ENCODE peak calls at places on chromosomes 6 and 20, in five cellular contexts. One of them, this sample, is unnamed.
A peak's percentile ranks its signal among the peaks of the same experiment; 100 is the strongest.

GRCh38 chr6:98769546-98769945 is 64.8 kb upstream of the POU3F2 start:
- DNase-seq in ovary: no peak
- DNase-seq in AG10803: no peak
- DNase-seq in heart right ventricle: no peak
- DNase-seq in astrocyte: peak; percentile 40
- DNase-seq in this sample: no peak

GRCh38 chr20:23415958-23416583 is 5.2 kb downstream of the NAPB start:
- DNase-seq in astrocyte: peak; percentile 26
- DNase-seq in heart right ventricle: no peak
- DNase-seq in AG10803: peak; percentile 30
- DNase-seq in ovary: no peak
- DNase-seq in this sample: no peak

GRCh38 chr6:114304304-114304887 is 38.4 kb downstream of the HS3ST5 start:
- DNase-seq in astrocyte: peak; percentile 1
- DNase-seq in heart right ventricle: no peak
- DNase-seq in ovary: no peak
- DNase-seq in AG10803: peak; percentile 26
- DNase-seq in this sample: peak; percentile 1

GRCh38 chr6:3766219-3766618 is 14.7 kb upstream of the PXDC1 start:
- DNase-seq in AG10803: peak; percentile 91
- DNase-seq in astrocyte: no peak
- DNase-seq in heart right ventricle: no peak
- DNase-seq in ovary: no peak
- DNase-seq in this sample: no peak

GRCh38 chr6:2797564-2798014 is 32.4 kb downstream of the WRNIP1 start:
- DNase-seq in heart right ventricle: no peak
- DNase-seq in astrocyte: no peak
- DNase-seq in ovary: no peak
- DNase-seq in AG10803: no peak
- DNase-seq in this sample: no peak

GRCh38 chr6:130457605-130458004 is 91.8 kb downstream of the TMEM200A start:
- DNase-seq in astrocyte: no peak
- DNase-seq in ovary: no peak
- DNase-seq in AG10803: peak; percentile 76
- DNase-seq in heart right ventricle: no peak
- DNase-seq in this sample: no peak

GRCh38 chr20:48945840-48946514 is 24.5 kb downstream of the ARFGEF2 start:
- DNase-seq in astrocyte: no peak
- DNase-seq in AG10803: peak; percentile 30
- DNase-seq in ovary: no peak
- DNase-seq in heart right ventricle: no peak
- DNase-seq in this sample: no peak

GRCh38 chr6:161085246-161085645 is 93.7 kb downstream of the MAP3K4 start:
- DNase-seq in astrocyte: peak; percentile 20
- DNase-seq in ovary: no peak
- DNase-seq in heart right ventricle: no peak
- DNase-seq in AG10803: no peak
- DNase-seq in this sample: no peak

GRCh38 chr20:47118641-47119040 is 224.0 kb downstream of the EYA2 start:
- DNase-seq in astrocyte: no peak
- DNase-seq in ovary: no peak
- DNase-seq in AG10803: no peak
- DNase-seq in heart right ventricle: no peak
- DNase-seq in this sample: no peak

GRCh38 chr6:72649032-72649984 is 27.4 kb downstream of the KCNQ5 start:
- DNase-seq in ovary: no peak
- DNase-seq in astrocyte: peak; percentile 83
- DNase-seq in heart right ventricle: no peak
- DNase-seq in AG10803: peak; percentile 89
- DNase-seq in this sample: peak; percentile 62

GRCh38 chr6:21386744-21387143 is 206.8 kb upstream of the SOX4 start:
- DNase-seq in AG10803: no peak
- DNase-seq in astrocyte: no peak
- DNase-seq in ovary: no peak
- DNase-seq in heart right ventricle: no peak
- DNase-seq in this sample: no peak

GRCh38 chr6:15561447-15562199 is 101.2 kb downstream of the DTNBP1 start:
- DNase-seq in astrocyte: no peak
- DNase-seq in ovary: no peak
- DNase-seq in heart right ventricle: no peak
- DNase-seq in AG10803: no peak
- DNase-seq in this sample: no peak

GRCh38 chr20:15642676-15643075 is 930.6 kb downstream of the KIF16B start:
- DNase-seq in heart right ventricle: no peak
- DNase-seq in astrocyte: no peak
- DNase-seq in AG10803: peak; percentile 56
- DNase-seq in ovary: no peak
- DNase-seq in this sample: no peak

GRCh38 chr6:138647006-138647405 is 126.6 kb upstream of the CCDC28A start:
- DNase-seq in heart right ventricle: no peak
- DNase-seq in astrocyte: peak; percentile 63
- DNase-seq in AG10803: peak; percentile 76
- DNase-seq in ovary: no peak
- DNase-seq in this sample: peak; percentile 42

GRCh38 chr6:69865126-69865525 is 1.2 kb upstream of the COL19A1 start:
- DNase-seq in astrocyte: peak; percentile 37
- DNase-seq in ovary: no peak
- DNase-seq in AG10803: peak; percentile 46
- DNase-seq in heart right ventricle: no peak
- DNase-seq in this sample: peak; percentile 8

GRCh38 chr6:148525453-148525852 is 182.8 kb downstream of the SASH1 start:
- DNase-seq in astrocyte: peak; percentile 96
- DNase-seq in ovary: no peak
- DNase-seq in AG10803: peak; percentile 84
- DNase-seq in heart right ventricle: no peak
- DNase-seq in this sample: peak; percentile 80

GRCh38 chr20:62918137-62918536 is 8.2 kb downstream of the DIDO1 start:
- DNase-seq in AG10803: no peak
- DNase-seq in astrocyte: no peak
- DNase-seq in ovary: no peak
- DNase-seq in heart right ventricle: no peak
- DNase-seq in this sample: no peak

GRCh38 chr6:20709451-20709850 is 175.2 kb downstream of the CDKAL1 start:
- DNase-seq in AG10803: no peak
- DNase-seq in heart right ventricle: no peak
- DNase-seq in astrocyte: no peak
- DNase-seq in ovary: no peak
- DNase-seq in this sample: no peak

GRCh38 chr6:144912474-144912873 is 627.3 kb downstream of the UTRN start:
- DNase-seq in heart right ventricle: no peak
- DNase-seq in astrocyte: peak; percentile 90
- DNase-seq in AG10803: peak; percentile 86
- DNase-seq in ovary: no peak
- DNase-seq in this sample: peak; percentile 75

GRCh38 chr6:144647406-144647964 is 362.4 kb downstream of the UTRN start:
- DNase-seq in ovary: no peak
- DNase-seq in AG10803: no peak
- DNase-seq in astrocyte: peak; percentile 25
- DNase-seq in heart right ventricle: no peak
- DNase-seq in this sample: no peak

GRCh38 chr6:149445095-149445466 is 39.7 kb downstream of the ZC3H12D start:
- DNase-seq in ovary: no peak
- DNase-seq in heart right ventricle: no peak
- DNase-seq in astrocyte: no peak
- DNase-seq in AG10803: no peak
- DNase-seq in this sample: no peak

GRCh38 chr6:71349395-71349794 is 60.8 kb downstream of the OGFRL1 start:
- DNase-seq in ovary: no peak
- DNase-seq in AG10803: peak; percentile 57
- DNase-seq in astrocyte: no peak
- DNase-seq in heart right ventricle: no peak
- DNase-seq in this sample: no peak

GRCh38 chr20:53691060-53691810 is 97.6 kb upstream of the ZNF217 start:
- DNase-seq in astrocyte: no peak
- DNase-seq in AG10803: no peak
- DNase-seq in ovary: no peak
- DNase-seq in heart right ventricle: no peak
- DNase-seq in this sample: no peak

GRCh38 chr6:117909638-117910037 is 2.6 kb downstream of the SLC35F1 start:
- DNase-seq in AG10803: no peak
- DNase-seq in astrocyte: no peak
- DNase-seq in ovary: no peak
- DNase-seq in heart right ventricle: no peak
- DNase-seq in this sample: no peak

GRCh38 chr6:117907600-117908245 is 659 bp downstream of the SLC35F1 start:
- DNase-seq in heart right ventricle: no peak
- DNase-seq in AG10803: no peak
- DNase-seq in ovary: no peak
- DNase-seq in astrocyte: no peak
- DNase-seq in this sample: no peak

GRCh38 chr6:117906905-117907599 is at the start of gene SLC35F1:
- DNase-seq in ovary: no peak
- DNase-seq in AG10803: peak; percentile 21
- DNase-seq in heart right ventricle: peak; percentile 16
- DNase-seq in astrocyte: peak; percentile 12
- DNase-seq in this sample: no peak

GRCh38 chr6:117908246-117909107 is 1.4 kb downstream of the SLC35F1 start:
- DNase-seq in ovary: no peak
- DNase-seq in astrocyte: no peak
- DNase-seq in heart right ventricle: no peak
- DNase-seq in AG10803: no peak
- DNase-seq in this sample: no peak

DNA sequence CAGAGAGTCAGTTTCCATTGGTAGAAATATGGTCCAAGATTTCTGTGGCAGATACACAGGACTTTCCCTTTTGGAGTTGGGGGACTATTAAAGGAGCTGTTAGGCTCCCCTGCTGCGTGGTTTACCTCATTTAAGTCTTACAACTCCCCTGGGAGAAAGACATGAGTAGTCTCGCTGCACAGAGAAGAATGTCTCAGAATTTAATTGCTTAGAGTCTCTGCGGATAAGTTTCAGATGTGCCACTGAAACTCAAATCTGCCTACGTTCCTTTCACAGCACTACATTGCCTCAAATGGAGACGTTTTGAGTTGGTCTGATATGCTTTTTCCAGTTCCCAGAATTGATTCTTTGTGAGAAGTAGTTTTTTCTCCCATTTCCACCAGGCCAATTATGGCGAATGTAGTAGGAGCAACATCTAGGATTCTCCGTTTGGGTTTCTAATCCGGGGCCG is 585 bp upstream of the SLC35F1 start:
- DNase-seq in heart right ventricle: no peak
- DNase-seq in astrocyte: no peak
- DNase-seq in ovary: no peak
- DNase-seq in AG10803: no peak
- DNase-seq in this sample: no peak
- H3K4me3 ChIP-seq in heart right ventricle: peak overlapping the region; percentile 49
- H3K4me3 ChIP-seq in astrocyte: peak overlapping the region; percentile 55
- H3K4me3 ChIP-seq in ovary: peak overlapping the region; percentile 31
- H3K4me3 ChIP-seq in AG10803: no peak overlapping the region
- H3K4me3 ChIP-seq in this sample: no peak overlapping the region

DNA sequence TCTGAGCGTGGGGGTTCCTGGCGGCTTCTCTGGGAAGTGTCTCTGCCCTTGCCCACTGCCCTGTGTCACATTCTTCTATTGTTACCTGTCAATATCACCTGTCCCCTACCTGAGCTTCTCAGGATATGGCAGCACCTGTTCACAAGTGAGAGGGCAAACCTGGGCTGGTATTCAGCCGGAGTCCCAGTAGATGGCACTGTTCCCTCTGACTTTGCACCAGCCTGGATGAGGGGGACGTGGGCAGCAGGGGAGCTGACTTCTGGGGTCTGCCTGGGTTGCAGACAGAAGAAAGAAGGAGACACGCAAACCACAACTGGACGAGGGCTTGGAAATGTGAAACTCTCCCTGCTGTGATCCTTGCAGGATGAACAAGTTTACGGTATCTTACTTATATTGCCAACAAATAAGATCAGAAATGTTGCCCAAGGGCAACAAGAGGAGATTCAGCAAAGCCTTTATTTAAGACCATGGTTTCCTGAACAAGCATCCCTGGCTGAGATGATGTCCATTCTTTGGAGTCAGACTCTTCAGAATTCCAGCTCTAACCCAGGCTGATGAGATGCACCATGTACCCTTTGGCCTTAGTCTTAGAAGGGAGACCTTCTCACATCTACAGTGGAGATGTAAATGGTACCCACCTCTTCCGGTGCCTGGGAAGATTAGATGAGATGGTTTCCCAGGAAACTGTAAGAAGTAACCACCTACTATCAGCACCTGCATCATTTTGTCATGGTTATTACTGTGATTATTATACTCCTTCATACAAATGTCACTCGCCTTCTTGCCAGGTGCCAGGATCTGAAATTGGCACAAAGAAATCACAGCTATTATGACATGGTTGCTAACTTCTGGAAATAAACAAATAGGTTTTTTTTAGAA is 400.0 kb upstream of the CDH4 start:
- DNase-seq in astrocyte: no peak
- DNase-seq in ovary: no peak
- DNase-seq in heart right ventricle: no peak
- DNase-seq in AG10803: no peak
- DNase-seq in this sample: no peak
- TF ChIP-seq CTCF in astrocyte: peak; percentile 36
- TF ChIP-seq CTCF in ovary: no peak
- TF ChIP-seq CTCF in heart right ventricle: peak; percentile 26
- TF ChIP-seq CTCF in AG10803: peak; percentile 33
- TF ChIP-seq CTCF in this sample: peak; percentile 32

GRCh38 chr20:42270539-42270938 is 652.4 kb upstream of the CHD6 start:
- DNase-seq in AG10803: no peak
- DNase-seq in astrocyte: no peak
- DNase-seq in ovary: no peak
- DNase-seq in heart right ventricle: no peak
- DNase-seq in this sample: no peak

GRCh38 chr20:42276718-42277117 is 658.5 kb upstream of the CHD6 start:
- DNase-seq in AG10803: no peak
- DNase-seq in astrocyte: no peak
- DNase-seq in heart right ventricle: no peak
- DNase-seq in ovary: no peak
- DNase-seq in this sample: no peak

GRCh38 chr20:42272516-42272915 is 654.3 kb upstream of the CHD6 start:
- DNase-seq in ovary: no peak
- DNase-seq in AG10803: no peak
- DNase-seq in astrocyte: no peak
- DNase-seq in heart right ventricle: no peak
- DNase-seq in this sample: no peak

GRCh38 chr20:42277203-42277602 is 659.0 kb upstream of the CHD6 start:
- DNase-seq in ovary: no peak
- DNase-seq in astrocyte: no peak
- DNase-seq in AG10803: no peak
- DNase-seq in heart right ventricle: no peak
- DNase-seq in this sample: no peak

DNA sequence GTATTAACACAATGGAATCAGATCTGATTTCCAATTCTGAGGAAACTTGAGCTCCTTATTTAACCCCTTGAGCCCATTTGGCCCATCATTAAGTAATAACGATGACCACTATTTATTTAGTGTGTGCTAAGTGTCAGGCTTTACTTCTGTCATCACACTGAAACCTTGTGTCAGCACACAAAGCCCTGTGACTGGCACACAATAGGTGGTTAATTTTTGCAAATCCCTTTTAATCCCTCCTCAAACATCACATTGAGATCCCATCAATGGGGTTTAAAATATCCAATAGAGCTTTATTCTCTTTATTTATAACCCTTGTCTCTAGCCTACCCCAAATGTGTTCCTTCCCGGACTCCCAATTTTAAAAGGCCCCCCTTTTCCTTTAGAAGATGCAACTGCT is 656.8 kb upstream of the CHD6 start:
- DNase-seq in ovary: no peak
- DNase-seq in AG10803: no peak
- DNase-seq in heart right ventricle: no peak
- DNase-seq in astrocyte: no peak
- DNase-seq in this sample: no peak
- H3K4me3 ChIP-seq in ovary: no peak overlapping the region
- H3K4me3 ChIP-seq in AG10803: no peak overlapping the region
- H3K4me3 ChIP-seq in heart right ventricle: no peak overlapping the region
- H3K4me3 ChIP-seq in astrocyte: no peak overlapping the region
- H3K4me3 ChIP-seq in this sample: no peak overlapping the region

GRCh38 chr6:84762220-84762940 is 2.0 kb downstream of the TBX18 start:
- DNase-seq in heart right ventricle: no peak
- DNase-seq in AG10803: peak; percentile 64
- DNase-seq in ovary: peak; percentile 26
- DNase-seq in astrocyte: peak; percentile 8
- DNase-seq in this sample: no peak
- TF ChIP-seq CTCF in heart right ventricle: no peak
- TF ChIP-seq CTCF in AG10803: peak; percentile 54
- TF ChIP-seq CTCF in ovary: no peak
- TF ChIP-seq CTCF in astrocyte: peak; percentile 10
- TF ChIP-seq CTCF in this sample: peak; percentile 34

This sample was measured in AG09309.